ENCODE peak calls at places on chromosomes 7 and 10, in four cellular contexts. N, I, E and Q are unnamed samples.
A peak's percentile ranks its signal among the peaks of the same experiment; 100 is the strongest.

GRCh38 chr7:70738080-70738479 is 393.9 kb upstream of the GALNT17 start:
- DNase-seq in N (no peak), I (no peak), E (no peak), Q (no peak)

GRCh38 chr7:127256326-127256725 is 3.6 kb upstream of the GRM8 start:
- DNase-seq in E (no peak), N (no peak), I (no peak), Q (no peak)

GRCh38 chr10:36026081-36026480 is 384.0 kb upstream of the FZD8 start:
- DNase-seq in E (no peak), I (no peak), N (no peak), Q (no peak)

GRCh38 chr10:5413012-5413938 is 918 bp downstream of the NET1 start:
- DNase-seq in N (peak; percentile 30), E (no peak), I (no peak), Q (peak; percentile 6)

GRCh38 chr7:28018020-28018419 is 162.6 kb downstream of the JAZF1 start:
- DNase-seq in N (no peak), E (no peak), I (no peak), Q (no peak)

GRCh38 chr7:111029574-111030357 is 61.2 kb upstream of the LRRN3 start:
- DNase-seq in N (peak; percentile 20), I (no peak), E (no peak), Q (peak; percentile 79)

GRCh38 chr7:153061913-153062528 is 302.5 kb downstream of the ACTR3B start:
- DNase-seq in I (no peak), E (no peak), N (no peak), Q (peak; percentile 7)

GRCh38 chr7:38524786-38525185 is 106.4 kb downstream of the AMPH start:
- DNase-seq in E (no peak), I (no peak), N (no peak), Q (no peak)

GRCh38 chr7:19519443-19519977 is 189.3 kb downstream of the POLR1F start:
- DNase-seq in I (no peak), E (no peak), N (no peak), Q (no peak)

GRCh38 chr7:105759670-105760548 is 116.5 kb downstream of the ATXN7L1 start:
- DNase-seq in I (no peak), N (peak; percentile 20), E (no peak), Q (peak; percentile 43)

GRCh38 chr7:143255564-143255963 is 7.7 kb upstream of the GSTK1 start:
- DNase-seq in E (no peak), I (no peak), N (no peak), Q (no peak)

GRCh38 chr7:108863221-108863848 is 293.7 kb downstream of the DNAJB9 start:
- DNase-seq in I (no peak), E (no peak), N (no peak), Q (no peak)

GRCh38 chr10:16803464-16803863 is 13.8 kb downstream of the RSU1 start:
- DNase-seq in E (no peak), I (no peak), N (no peak), Q (no peak)

GRCh38 chr7:143487566-143487965 is 9.9 kb downstream of the TAS2R41 start:
- DNase-seq in N (peak; percentile 25), I (peak; percentile 82), E (peak; percentile 55), Q (peak; percentile 80)

GRCh38 chr7:132604090-132604489 is 27.8 kb upstream of the PLXNA4 start:
- DNase-seq in E (no peak), I (no peak), N (no peak), Q (no peak)

GRCh38 chr10:112724404-112724991 is 225.5 kb upstream of the TCF7L2 start:
- DNase-seq in I (no peak), N (no peak), E (no peak), Q (no peak)

GRCh38 chr7:73703985-73704639 is 15.4 kb downstream of the STX1A start:
- DNase-seq in N (no peak), I (no peak), E (peak; percentile 73), Q (no peak)

GRCh38 chr10:48649349-48649944 is 35.2 kb upstream of the WDFY4 start:
- DNase-seq in I (no peak), E (no peak), N (no peak), Q (no peak)

GRCh38 chr7:29345590-29345989 is 151.0 kb downstream of the CHN2 start:
- DNase-seq in I (no peak), N (peak; percentile 61), E (no peak), Q (peak; percentile 39)

GRCh38 chr10:33160151-33160550 is 174.3 kb downstream of the NRP1 start:
- DNase-seq in I (no peak), N (peak; percentile 67), E (no peak), Q (no peak)

GRCh38 chr10:19749185-19749729 is 67.0 kb upstream of the PLXDC2 start:
- DNase-seq in N (no peak), I (no peak), E (no peak), Q (no peak)

GRCh38 chr10:110075726-110076125 is 67.9 kb downstream of the ADD3 start:
- DNase-seq in N (no peak), E (no peak), I (no peak), Q (no peak)

GRCh38 chr10:110077436-110078120 is 69.8 kb downstream of the ADD3 start:
- DNase-seq in E (no peak), I (no peak), N (no peak), Q (no peak)

GRCh38 chr10:110074986-110075664 is 67.3 kb downstream of the ADD3 start:
- DNase-seq in E (no peak), I (no peak), N (no peak), Q (no peak)

GRCh38 chr10:110078317-110078716 is 70.5 kb downstream of the ADD3 start:
- DNase-seq in I (no peak), E (no peak), N (no peak), Q (no peak)

GRCh38 chr10:110076559-110077318 is 69.0 kb downstream of the ADD3 start:
- DNase-seq in I (peak; percentile 76), E (no peak), N (peak; percentile 15), Q (no peak)
- H3K4me1 ChIP-seq in I (peaks cover 32% of the 10 kb centered on the region), E (peaks cover 61% of the 10 kb centered on the region), N (peaks cover 47% of the 10 kb centered on the region), Q (peaks cover 76% of the 10 kb centered on the region)

GRCh38 chr7:16671811-16672210 is 25.8 kb downstream of the BZW2 start:
- DNase-seq in N (no peak), I (no peak), E (no peak), Q (no peak)
- H3K36me3 ChIP-seq in N (no peaks in the 10 kb centered on the region), I (peaks cover 23% of the 10 kb centered on the region), E (peaks cover 29% of the 10 kb centered on the region), Q (peaks cover 12% of the 10 kb centered on the region)

DNA sequence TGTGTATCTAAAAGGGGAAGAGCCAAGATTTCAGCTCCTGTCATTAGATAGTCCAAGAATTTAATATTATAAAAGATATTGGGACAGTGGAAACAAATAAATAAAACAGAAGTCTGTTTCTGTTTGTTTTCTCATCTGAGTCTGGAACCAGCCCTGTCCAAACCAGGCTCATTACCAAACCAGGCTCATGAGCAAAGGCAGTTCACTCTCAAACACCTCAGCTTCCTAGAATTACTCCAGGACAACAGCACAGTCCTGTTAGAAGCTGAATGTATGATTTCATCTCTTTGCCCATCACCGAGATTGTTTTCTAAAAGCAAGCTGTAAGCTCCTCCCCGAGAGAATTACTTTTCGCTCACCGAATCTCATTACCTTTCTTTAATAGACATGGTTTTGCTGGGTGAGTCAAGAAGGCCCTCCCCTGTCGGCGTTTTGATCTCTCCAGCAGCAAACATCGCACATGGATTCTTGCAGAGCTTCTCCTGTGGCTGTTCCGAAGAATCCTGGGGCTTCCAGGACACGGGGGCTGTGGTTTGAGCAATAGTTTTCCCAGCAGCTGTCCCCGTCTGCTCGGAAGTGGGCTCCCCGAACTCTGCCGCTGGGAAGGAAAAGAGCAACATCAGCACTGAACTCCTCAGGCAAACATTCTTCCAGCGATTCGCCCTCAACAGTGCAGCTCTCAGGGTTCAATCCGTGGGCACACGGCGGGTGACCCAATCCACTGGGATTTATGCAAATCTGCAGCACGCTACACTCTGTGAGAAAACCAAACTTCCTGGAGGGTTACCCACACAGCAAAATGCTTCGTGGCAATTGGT is 112.5 kb downstream of the SVIL start:
- DNase-seq in E (no peak), I (no peak), N (no peak), Q (no peak)
- H3K4me1 ChIP-seq in E (peaks cover 76% of the 10 kb centered on the region), I (peaks cover 16% of the 10 kb centered on the region), N (peaks cover 3% of the 10 kb centered on the region), Q (no peaks in the 10 kb centered on the region)

GRCh38 chr7:22301790-22302189 is 55.2 kb downstream of the RAPGEF5 start:
- DNase-seq in I (no peak), N (no peak), E (no peak), Q (no peak)
- H3K36me3 ChIP-seq in I (no peaks in the 10 kb centered on the region), N (peaks cover 2% of the 10 kb centered on the region), E (no peaks in the 10 kb centered on the region), Q (no peaks in the 10 kb centered on the region)

DNA sequence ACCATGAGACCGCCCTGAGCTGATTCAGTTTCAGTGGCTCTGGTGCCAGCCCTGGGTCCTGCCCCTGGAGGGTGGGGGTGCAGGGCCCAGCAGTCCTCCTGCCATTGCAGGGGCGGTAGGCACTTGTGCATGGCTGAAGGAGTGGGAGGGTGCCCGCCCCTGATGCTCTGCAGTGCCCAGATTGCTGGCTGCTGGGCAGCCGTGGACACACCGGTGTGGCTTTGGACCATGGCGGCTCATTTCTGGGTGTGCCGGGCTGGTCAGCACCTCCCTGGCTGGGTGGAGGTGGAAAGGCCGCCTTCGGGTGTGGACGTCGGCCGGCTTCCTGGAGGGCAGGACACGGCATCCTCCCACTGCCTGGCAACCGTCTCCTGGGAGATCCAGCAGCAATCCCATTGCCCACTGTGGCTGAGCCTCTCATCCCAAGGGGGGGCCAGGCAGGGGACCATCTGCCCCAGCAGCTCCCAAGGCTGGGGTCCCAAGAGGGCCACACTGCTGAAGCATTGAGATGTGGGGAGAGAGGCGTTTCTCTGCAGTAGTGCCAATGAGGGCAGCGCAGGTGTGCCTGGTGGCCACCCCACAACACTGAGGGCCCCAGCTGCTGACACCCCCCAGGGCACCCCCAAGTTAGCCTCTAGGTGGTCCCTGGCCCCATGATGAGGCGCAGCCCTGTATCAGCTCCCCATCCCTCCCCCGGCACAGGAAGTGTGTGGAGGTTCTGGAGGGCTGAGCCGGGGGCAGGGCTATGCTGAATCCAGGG is 12.9 kb downstream of the TTYH3 start:
- DNase-seq in N (no peak), E (no peak), I (no peak), Q (no peak)
- H3K4me1 ChIP-seq in N (peaks cover 33% of the 10 kb centered on the region), E (peaks cover 19% of the 10 kb centered on the region), I (peaks cover 26% of the 10 kb centered on the region), Q (peaks cover 25% of the 10 kb centered on the region)